ENCODE peak calls at places on chromosomes 16 and 17, in ten cellular contexts. T is Kasumi-1, M is ELR, B is NCI-H1048, Y is neural progenitor cell, P is cardiac fibroblast, Z is H9, O is fibroblast of mammary gland, W is heart right ventricle, N is NCI-H524. C is an unnamed sample.

GRCh38 chr17:38733315-38734234 is 3.4 kb downstream of the CISD3 start:
- DNase-seq in T (peak), M (peak), B (no peak), Y (no peak), P (no peak), Z (peak), O (no peak), W (no peak), N (no peak), C (peak)

GRCh38 chr17:78400581-78401240 is 22.3 kb downstream of the PGS1 start:
- DNase-seq in T (no peak), M (peak), B (no peak), Y (no peak), P (no peak), Z (no peak), O (no peak), W (peak), N (no peak), C (no peak)

GRCh38 chr17:64202683-64203430 is 60.2 kb downstream of the TEX2 start:
- DNase-seq in T (no peak), M (peak), B (no peak), Y (peak), P (peak), Z (no peak), O (peak), W (no peak), N (no peak), C (no peak)

GRCh38 chr17:6526362-6527152 is 29.8 kb downstream of the PITPNM3 start:
- DNase-seq in T (no peak), M (peak), B (no peak), Y (peak), P (peak), Z (peak), O (peak), W (no peak), N (no peak), C (no peak)

GRCh38 chr16:50902457-50902856 is 160.6 kb downstream of the CYLD start:
- DNase-seq in T (no peak), M (no peak), B (no peak), Y (no peak), P (no peak), Z (no peak), O (no peak), W (no peak), N (no peak), C (no peak)

GRCh38 chr17:8828517-8828875 is 29.3 kb upstream of the MFSD6L start:
- DNase-seq in T (no peak), M (no peak), B (no peak), Y (no peak), P (no peak), Z (no peak), O (no peak), W (no peak), N (no peak), C (no peak)

GRCh38 chr17:39787743-39788484 is 50.2 kb downstream of the GRB7 start:
- DNase-seq in T (no peak), M (peak), B (no peak), Y (no peak), P (no peak), Z (no peak), O (no peak), W (no peak), N (no peak), C (no peak)

GRCh38 chr17:7176870-7177209 is 2.3 kb downstream of the ASGR1 start:
- DNase-seq in T (no peak), M (no peak), B (no peak), Y (peak), P (no peak), Z (peak), O (no peak), W (no peak), N (no peak), C (no peak)

GRCh38 chr17:17170346-17170976 is 35.7 kb downstream of the PLD6 start:
- DNase-seq in T (no peak), M (no peak), B (no peak), Y (no peak), P (no peak), Z (no peak), O (no peak), W (no peak), N (no peak), C (no peak)

GRCh38 chr17:71511266-71511995 is 609.4 kb upstream of the SOX9 start:
- DNase-seq in T (no peak), M (no peak), B (no peak), Y (no peak), P (no peak), Z (no peak), O (no peak), W (no peak), N (no peak), C (no peak)

GRCh38 chr17:42779942-42780815 is at the start of gene WNK4:
- DNase-seq in T (no peak), M (peak), B (no peak), Y (peak), P (peak), Z (peak), O (peak), W (no peak), N (no peak), C (no peak)

GRCh38 chr17:7897773-7898172 is 9.2 kb downstream of the CHD3 start:
- DNase-seq in T (peak), M (peak), B (no peak), Y (no peak), P (peak), Z (peak), O (peak), W (no peak), N (no peak), C (no peak)

C was measured in D341Med.